ENCODE peak calls at places on chromosomes 12 and 14, in seven cellular contexts. One of them, this sample, is unnamed.

GRCh38 chr14:94426526-94426925 is 26.1 kb downstream of the SERPINA11 start:
- DNase-seq in OCI-LY7: no peak
- DNase-seq in fibroblast of the aortic adventitia: no peak
- DNase-seq in K562: no peak
- DNase-seq in CD8-positive, alpha-beta T cell: no peak
- DNase-seq in transverse colon: no peak
- DNase-seq in A673: no peak
- DNase-seq in this sample: no peak

GRCh38 chr12:16389594-16389993 is 42.1 kb downstream of the MGST1 start:
- DNase-seq in OCI-LY7: no peak
- DNase-seq in fibroblast of the aortic adventitia: peak
- DNase-seq in K562: no peak
- DNase-seq in CD8-positive, alpha-beta T cell: no peak
- DNase-seq in transverse colon: no peak
- DNase-seq in A673: no peak
- DNase-seq in this sample: peak

GRCh38 chr14:23707415-23707814 is 71.3 kb downstream of the DHRS2 start:
- DNase-seq in OCI-LY7: no peak
- DNase-seq in fibroblast of the aortic adventitia: no peak
- DNase-seq in K562: no peak
- DNase-seq in CD8-positive, alpha-beta T cell: no peak
- DNase-seq in transverse colon: no peak
- DNase-seq in A673: no peak
- DNase-seq in this sample: no peak

GRCh38 chr12:116123511-116124258 is 153.8 kb downstream of the MED13L start:
- DNase-seq in OCI-LY7: peak
- DNase-seq in fibroblast of the aortic adventitia: peak
- DNase-seq in K562: peak
- DNase-seq in CD8-positive, alpha-beta T cell: no peak
- DNase-seq in transverse colon: peak
- DNase-seq in A673: peak
- DNase-seq in this sample: peak

GRCh38 chr14:76761849-76762616 is 765 bp downstream of the VASH1 start:
- DNase-seq in OCI-LY7: no peak
- DNase-seq in fibroblast of the aortic adventitia: no peak
- DNase-seq in K562: no peak
- DNase-seq in CD8-positive, alpha-beta T cell: no peak
- DNase-seq in transverse colon: no peak
- DNase-seq in A673: no peak
- DNase-seq in this sample: no peak

GRCh38 chr14:69291891-69292586 is 32.1 kb downstream of the GALNT16 start:
- DNase-seq in OCI-LY7: no peak
- DNase-seq in fibroblast of the aortic adventitia: no peak
- DNase-seq in K562: no peak
- DNase-seq in CD8-positive, alpha-beta T cell: peak
- DNase-seq in transverse colon: no peak
- DNase-seq in A673: no peak
- DNase-seq in this sample: no peak

GRCh38 chr12:55057466-55057865 is 37.7 kb downstream of the NEUROD4 start:
- DNase-seq in OCI-LY7: no peak
- DNase-seq in fibroblast of the aortic adventitia: no peak
- DNase-seq in K562: no peak
- DNase-seq in CD8-positive, alpha-beta T cell: no peak
- DNase-seq in transverse colon: no peak
- DNase-seq in A673: peak
- DNase-seq in this sample: no peak

GRCh38 chr12:3962661-3963483 is 89.7 kb upstream of the PARP11 start:
- DNase-seq in OCI-LY7: no peak
- DNase-seq in fibroblast of the aortic adventitia: no peak
- DNase-seq in K562: no peak
- DNase-seq in CD8-positive, alpha-beta T cell: peak
- DNase-seq in transverse colon: no peak
- DNase-seq in A673: no peak
- DNase-seq in this sample: no peak

GRCh38 chr12:50192908-50193307 is 25.7 kb upstream of the CERS5 start:
- DNase-seq in OCI-LY7: no peak
- DNase-seq in fibroblast of the aortic adventitia: peak
- DNase-seq in K562: no peak
- DNase-seq in CD8-positive, alpha-beta T cell: no peak
- DNase-seq in transverse colon: no peak
- DNase-seq in A673: no peak
- DNase-seq in this sample: peak

GRCh38 chr12:127363392-127363791 is 903.6 kb upstream of the TMEM132C start:
- DNase-seq in OCI-LY7: no peak
- DNase-seq in fibroblast of the aortic adventitia: no peak
- DNase-seq in K562: no peak
- DNase-seq in CD8-positive, alpha-beta T cell: no peak
- DNase-seq in transverse colon: no peak
- DNase-seq in A673: peak
- DNase-seq in this sample: peak
- TF ChIP-seq CTCF in OCI-LY7: peak
- TF ChIP-seq CTCF in fibroblast of the aortic adventitia: peak
- TF ChIP-seq CTCF in K562: peak
- TF ChIP-seq CTCF in CD8-positive, alpha-beta T cell: no peak
- TF ChIP-seq CTCF in transverse colon: no peak
- TF ChIP-seq CTCF in A673: peak
- TF ChIP-seq CTCF in this sample: peak

GRCh38 chr12:45668641-45669040 is 60.9 kb upstream of the ARID2 start:
- DNase-seq in OCI-LY7: no peak
- DNase-seq in fibroblast of the aortic adventitia: no peak
- DNase-seq in K562: no peak
- DNase-seq in CD8-positive, alpha-beta T cell: no peak
- DNase-seq in transverse colon: no peak
- DNase-seq in A673: no peak
- DNase-seq in this sample: no peak
- H3K4me3 ChIP-seq in OCI-LY7: no peak
- H3K4me3 ChIP-seq in fibroblast of the aortic adventitia: no peak
- H3K4me3 ChIP-seq in K562: no peak
- H3K4me3 ChIP-seq in CD8-positive, alpha-beta T cell: peak
- H3K4me3 ChIP-seq in transverse colon: peak
- H3K4me3 ChIP-seq in A673: no peak
- H3K4me3 ChIP-seq in this sample: no peak

GRCh38 chr12:9724023-9724422 is 8.9 kb downstream of the CLECL1 start:
- DNase-seq in OCI-LY7: no peak
- DNase-seq in fibroblast of the aortic adventitia: no peak
- DNase-seq in K562: no peak
- DNase-seq in CD8-positive, alpha-beta T cell: no peak
- DNase-seq in transverse colon: no peak
- DNase-seq in A673: no peak
- DNase-seq in this sample: no peak
- TF ChIP-seq CTCF in OCI-LY7: no peak
- TF ChIP-seq CTCF in fibroblast of the aortic adventitia: no peak
- TF ChIP-seq CTCF in K562: no peak
- TF ChIP-seq CTCF in CD8-positive, alpha-beta T cell: no peak
- TF ChIP-seq CTCF in transverse colon: no peak
- TF ChIP-seq CTCF in A673: no peak
- TF ChIP-seq CTCF in this sample: no peak

GRCh38 chr12:6946033-6946919 is 2.5 kb downstream of the C12orf57 start:
- DNase-seq in OCI-LY7: peak
- DNase-seq in fibroblast of the aortic adventitia: no peak
- DNase-seq in K562: peak
- DNase-seq in CD8-positive, alpha-beta T cell: peak
- DNase-seq in transverse colon: peak
- DNase-seq in A673: no peak
- DNase-seq in this sample: no peak
- H3K4me3 ChIP-seq in OCI-LY7: peak
- H3K4me3 ChIP-seq in fibroblast of the aortic adventitia: no peak
- H3K4me3 ChIP-seq in K562: peak
- H3K4me3 ChIP-seq in CD8-positive, alpha-beta T cell: peak
- H3K4me3 ChIP-seq in transverse colon: peak
- H3K4me3 ChIP-seq in A673: no peak
- H3K4me3 ChIP-seq in this sample: no peak

GRCh38 chr14:31968912-31969311 is 108.2 kb upstream of the ARHGAP5 start:
- DNase-seq in OCI-LY7: no peak
- DNase-seq in fibroblast of the aortic adventitia: no peak
- DNase-seq in K562: no peak
- DNase-seq in CD8-positive, alpha-beta T cell: no peak
- DNase-seq in transverse colon: no peak
- DNase-seq in A673: no peak
- DNase-seq in this sample: no peak
- TF ChIP-seq CTCF in OCI-LY7: no peak
- TF ChIP-seq CTCF in fibroblast of the aortic adventitia: no peak
- TF ChIP-seq CTCF in K562: no peak
- TF ChIP-seq CTCF in CD8-positive, alpha-beta T cell: no peak
- TF ChIP-seq CTCF in transverse colon: no peak
- TF ChIP-seq CTCF in A673: no peak
- TF ChIP-seq CTCF in this sample: no peak

DNA sequence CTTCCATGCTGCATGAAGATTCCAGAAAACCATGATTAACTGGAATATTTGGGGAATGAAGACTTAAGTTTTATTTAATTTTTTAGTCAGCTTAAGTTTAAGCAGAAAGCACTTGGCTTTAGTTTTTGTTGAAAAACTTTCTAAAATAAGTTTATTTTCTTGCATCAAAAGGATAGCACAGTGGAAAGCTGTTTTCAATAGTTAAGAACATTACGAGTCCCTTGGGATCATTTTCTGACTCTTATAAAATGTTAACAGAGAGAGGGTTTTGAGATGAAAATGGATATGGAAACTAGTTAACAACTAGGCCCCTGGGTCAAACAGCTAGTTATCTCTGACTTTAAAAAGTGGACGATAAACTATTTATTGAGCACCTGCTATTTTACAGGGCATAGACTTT is 181.9 kb upstream of the SLC38A2 start:
- DNase-seq in OCI-LY7: no peak
- DNase-seq in fibroblast of the aortic adventitia: peak
- DNase-seq in K562: no peak
- DNase-seq in CD8-positive, alpha-beta T cell: no peak
- DNase-seq in transverse colon: no peak
- DNase-seq in A673: peak
- DNase-seq in this sample: peak
- H3K4me3 ChIP-seq in OCI-LY7: no peak
- H3K4me3 ChIP-seq in fibroblast of the aortic adventitia: no peak
- H3K4me3 ChIP-seq in K562: no peak
- H3K4me3 ChIP-seq in CD8-positive, alpha-beta T cell: no peak
- H3K4me3 ChIP-seq in transverse colon: no peak
- H3K4me3 ChIP-seq in A673: no peak
- H3K4me3 ChIP-seq in this sample: no peak

DNA sequence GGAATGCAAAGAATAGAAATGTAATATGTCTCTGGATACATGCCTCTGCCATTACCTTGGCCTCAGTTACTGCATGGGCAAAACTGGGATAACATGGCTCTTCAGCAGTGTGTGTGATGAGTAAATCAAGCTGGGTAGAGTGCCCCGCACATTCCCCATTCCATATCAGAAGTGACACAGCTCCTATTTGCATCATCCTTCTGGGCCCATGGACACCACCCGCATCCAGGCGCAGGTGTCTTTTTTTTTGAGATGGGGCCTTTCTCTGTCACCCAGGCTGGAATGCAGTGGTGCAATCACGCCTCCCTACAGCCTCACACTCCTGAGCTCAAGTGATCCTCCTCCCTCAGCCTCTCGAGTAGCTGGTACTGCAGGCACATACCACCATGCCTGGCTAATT is 31.6 kb downstream of the KRT76 start:
- DNase-seq in OCI-LY7: no peak
- DNase-seq in fibroblast of the aortic adventitia: no peak
- DNase-seq in K562: no peak
- DNase-seq in CD8-positive, alpha-beta T cell: no peak
- DNase-seq in transverse colon: no peak
- DNase-seq in A673: no peak
- DNase-seq in this sample: no peak
- TF ChIP-seq CTCF in OCI-LY7: no peak
- TF ChIP-seq CTCF in fibroblast of the aortic adventitia: no peak
- TF ChIP-seq CTCF in K562: no peak
- TF ChIP-seq CTCF in CD8-positive, alpha-beta T cell: no peak
- TF ChIP-seq CTCF in transverse colon: no peak
- TF ChIP-seq CTCF in A673: no peak
- TF ChIP-seq CTCF in this sample: no peak

GRCh38 chr14:75101491-75101890 is 25.4 kb downstream of the NEK9 start:
- DNase-seq in OCI-LY7: no peak
- DNase-seq in fibroblast of the aortic adventitia: no peak
- DNase-seq in K562: no peak
- DNase-seq in CD8-positive, alpha-beta T cell: no peak
- DNase-seq in transverse colon: no peak
- DNase-seq in A673: no peak
- DNase-seq in this sample: no peak
- H3K4me3 ChIP-seq in OCI-LY7: no peak
- H3K4me3 ChIP-seq in fibroblast of the aortic adventitia: no peak
- H3K4me3 ChIP-seq in K562: no peak
- H3K4me3 ChIP-seq in CD8-positive, alpha-beta T cell: no peak
- H3K4me3 ChIP-seq in transverse colon: no peak
- H3K4me3 ChIP-seq in A673: no peak
- H3K4me3 ChIP-seq in this sample: no peak

GRCh38 chr14:41636492-41637392 is 30.1 kb downstream of the LRFN5 start:
- DNase-seq in OCI-LY7: no peak
- DNase-seq in fibroblast of the aortic adventitia: no peak
- DNase-seq in K562: no peak
- DNase-seq in CD8-positive, alpha-beta T cell: no peak
- DNase-seq in transverse colon: no peak
- DNase-seq in A673: no peak
- DNase-seq in this sample: no peak
- TF ChIP-seq CTCF in OCI-LY7: no peak
- TF ChIP-seq CTCF in fibroblast of the aortic adventitia: no peak
- TF ChIP-seq CTCF in K562: no peak
- TF ChIP-seq CTCF in CD8-positive, alpha-beta T cell: no peak
- TF ChIP-seq CTCF in transverse colon: no peak
- TF ChIP-seq CTCF in A673: peak
- TF ChIP-seq CTCF in this sample: no peak

GRCh38 chr12:109711596-109712461 is 1.8 kb upstream of the FAM222A start:
- DNase-seq in OCI-LY7: no peak
- DNase-seq in fibroblast of the aortic adventitia: no peak
- DNase-seq in K562: peak
- DNase-seq in CD8-positive, alpha-beta T cell: no peak
- DNase-seq in transverse colon: no peak
- DNase-seq in A673: no peak
- DNase-seq in this sample: no peak
- H3K4me3 ChIP-seq in OCI-LY7: no peak
- H3K4me3 ChIP-seq in fibroblast of the aortic adventitia: no peak
- H3K4me3 ChIP-seq in K562: no peak
- H3K4me3 ChIP-seq in CD8-positive, alpha-beta T cell: no peak
- H3K4me3 ChIP-seq in transverse colon: no peak
- H3K4me3 ChIP-seq in A673: no peak
- H3K4me3 ChIP-seq in this sample: no peak

This sample was measured in foreskin fibroblast.